ENCODE peak calls at places on chromosomes 4 and X, in four cellular contexts. C is heart left ventricle, T is sigmoid colon, Z is thoracic aorta. Q is an unnamed sample.

GRCh38 chrX:79366888-79367749 is at the start of gene ITM2A:
- DNase-seq in C (peak), T (peak), Z (no peak), Q (no peak)

GRCh38 chrX:49910344-49910743 is 12.1 kb upstream of the CLCN5 start:
- DNase-seq in C (no peak), T (no peak), Z (no peak), Q (no peak)

GRCh38 chrX:71618303-71618721 is at the start of gene CXCR3:
- DNase-seq in C (peak), T (no peak), Z (no peak), Q (no peak)

GRCh38 chr4:7332216-7333023 is 102.3 kb downstream of the PSAPL1 start:
- DNase-seq in C (peak), T (peak), Z (no peak), Q (no peak)

GRCh38 chrX:3549442-3549875 is 164.0 kb downstream of the PRKX start:
- DNase-seq in C (no peak), T (no peak), Z (no peak), Q (no peak)

GRCh38 chr4:184528713-184529112 is 54.4 kb upstream of the IRF2 start:
- DNase-seq in C (no peak), T (no peak), Z (no peak), Q (no peak)

GRCh38 chr4:147714575-147715401 is 17.1 kb upstream of the ARHGAP10 start:
- DNase-seq in C (peak), T (peak), Z (no peak), Q (no peak)

GRCh38 chr4:38223801-38224236 is 263.6 kb downstream of the PTTG2 start:
- DNase-seq in C (no peak), T (no peak), Z (no peak), Q (no peak)

GRCh38 chr4:151930372-151930771 is 169.6 kb upstream of the GATB start:
- DNase-seq in C (peak), T (no peak), Z (no peak), Q (no peak)

GRCh38 chrX:24676403-24677024 is 17.2 kb upstream of the POLA1 start:
- DNase-seq in C (no peak), T (no peak), Z (no peak), Q (no peak)

GRCh38 chrX:41718481-41719245 is 5.3 kb upstream of the GPR82 start:
- DNase-seq in C (no peak), T (no peak), Z (no peak), Q (no peak)

GRCh38 chrX:66638591-66639500 is at the start of gene EDA2R:
- DNase-seq in C (peak), T (no peak), Z (no peak), Q (no peak)

GRCh38 chr4:26226978-26227377 is 93.8 kb upstream of the RBPJ start:
- DNase-seq in C (no peak), T (no peak), Z (no peak), Q (no peak)

GRCh38 chr4:156983366-156983765 is 11.8 kb upstream of the PDGFC start:
- DNase-seq in C (no peak), T (no peak), Z (no peak), Q (no peak)

GRCh38 chr4:110184791-110185155 is 13.6 kb downstream of the ELOVL6 start:
- DNase-seq in C (no peak), T (no peak), Z (no peak), Q (no peak)

GRCh38 chrX:40100537-40101429 is 3.0 kb upstream of the BCOR start:
- DNase-seq in C (no peak), T (no peak), Z (no peak), Q (no peak)

GRCh38 chr4:8021796-8022195 is 82.1 kb upstream of the AFAP1 start:
- DNase-seq in C (no peak), T (no peak), Z (no peak), Q (no peak)

GRCh38 chr4:142846729-142847606 is 867 bp upstream of the INPP4B start:
- DNase-seq in C (peak), T (no peak), Z (no peak), Q (no peak)

GRCh38 chrX:44828008-44828605 is 15.7 kb upstream of the DUSP21 start:
- DNase-seq in C (no peak), T (no peak), Z (no peak), Q (no peak)

GRCh38 chrX:136214551-136214950 is 36.6 kb downstream of the MAP7D3 start:
- DNase-seq in C (no peak), T (no peak), Z (no peak), Q (no peak)

GRCh38 chr4:83552085-83552484 is 16.2 kb downstream of the GPAT3 start:
- DNase-seq in C (no peak), T (no peak), Z (no peak), Q (no peak)

GRCh38 chr4:39054497-39054896 is 7.5 kb upstream of the KLHL5 start:
- DNase-seq in C (no peak), T (no peak), Z (no peak), Q (no peak)

GRCh38 chr4:2832309-2832980 is 11.2 kb upstream of the ADD1 start:
- DNase-seq in C (peak), T (peak), Z (no peak), Q (no peak)

GRCh38 chr4:92304636-92305035 is 870 bp downstream of the GRID2 start:
- DNase-seq in C (no peak), T (no peak), Z (no peak), Q (no peak)

GRCh38 chr4:67483868-67484602 is 61.3 kb downstream of the CENPC start:
- DNase-seq in C (no peak), T (no peak), Z (no peak), Q (no peak)

GRCh38 chr4:148015058-148015457 is 283.2 kb downstream of the ARHGAP10 start:
- DNase-seq in C (no peak), T (no peak), Z (no peak), Q (no peak)

GRCh38 chr4:147367841-147368385 is 113.0 kb upstream of the EDNRA start:
- DNase-seq in C (no peak), T (no peak), Z (no peak), Q (no peak)

GRCh38 chrX:70476166-70476933 is 31.7 kb downstream of the DLG3 start:
- DNase-seq in C (no peak), T (no peak), Z (no peak), Q (no peak)

GRCh38 chr4:1398686-1399507 is 7.3 kb downstream of the NKX1-1 start:
- DNase-seq in C (peak), T (peak), Z (no peak), Q (no peak)

GRCh38 chr4:88101165-88101564 is 57.3 kb downstream of the ABCG2 start:
- DNase-seq in C (peak), T (no peak), Z (no peak), Q (no peak)

GRCh38 chr4:579543-580175 is 3.6 kb upstream of the TMEM271 start:
- DNase-seq in C (no peak), T (no peak), Z (no peak), Q (no peak)

GRCh38 chr4:107380836-107381438 is 339.1 kb downstream of the PAPSS1 start:
- DNase-seq in C (no peak), T (no peak), Z (no peak), Q (no peak)

GRCh38 chr4:105243446-105243845 is 96.8 kb downstream of the TET2 start:
- DNase-seq in C (peak), T (no peak), Z (no peak), Q (no peak)

GRCh38 chr4:128597515-128597914 is 212.0 kb upstream of the JADE1 start:
- DNase-seq in C (no peak), T (no peak), Z (no peak), Q (no peak)
- H3K27ac ChIP-seq in C (no peak), T (no peak), Z (no peak), Q (no peak)

DNA sequence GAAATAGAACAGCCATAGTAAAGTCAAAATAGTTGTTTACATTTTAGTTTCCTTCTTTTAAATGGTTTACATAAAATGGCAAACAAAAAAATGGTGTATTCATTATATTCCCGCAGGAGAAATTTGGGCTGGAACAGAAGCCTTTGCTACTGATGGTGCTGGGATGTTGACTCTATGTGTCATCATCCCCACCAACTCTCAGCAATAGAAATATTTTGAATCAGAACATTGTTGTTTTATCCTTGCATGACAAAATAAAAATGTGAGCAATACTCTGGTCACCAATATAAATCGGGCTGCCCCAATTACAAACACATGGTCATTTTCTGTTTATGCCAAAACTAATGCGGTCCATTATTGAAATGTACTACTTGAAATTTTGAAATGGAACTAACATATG is 1131.6 kb upstream of the PCDH7 start:
- DNase-seq in C (no peak), T (no peak), Z (no peak), Q (no peak)
- H3K4me3 ChIP-seq in C (no peak), T (no peak), Z (no peak), Q (no peak)

DNA sequence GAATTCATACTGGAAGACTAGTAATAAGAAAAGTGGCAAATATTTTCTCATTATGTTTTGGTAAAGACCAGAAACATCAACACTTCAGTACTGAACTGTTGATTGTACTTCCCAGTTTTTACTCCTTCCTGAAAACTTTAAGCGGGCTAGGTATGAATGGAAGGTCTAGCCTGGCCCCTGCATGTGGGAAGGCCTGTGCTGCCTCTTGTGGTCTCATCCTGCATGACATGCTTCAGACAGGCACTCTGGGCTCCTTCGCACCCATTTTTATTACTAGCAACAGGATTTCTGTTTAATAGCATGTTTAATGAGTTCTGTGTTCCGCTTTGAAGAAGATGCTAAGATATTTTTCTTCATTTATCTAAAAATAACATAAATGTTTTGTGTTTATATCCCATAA is 279.1 kb downstream of the ANK2 start:
- DNase-seq in C (no peak), T (no peak), Z (no peak), Q (no peak)
- TF ChIP-seq CTCF in C (peak), T (no peak), Z (no peak), Q (no peak)

DNA sequence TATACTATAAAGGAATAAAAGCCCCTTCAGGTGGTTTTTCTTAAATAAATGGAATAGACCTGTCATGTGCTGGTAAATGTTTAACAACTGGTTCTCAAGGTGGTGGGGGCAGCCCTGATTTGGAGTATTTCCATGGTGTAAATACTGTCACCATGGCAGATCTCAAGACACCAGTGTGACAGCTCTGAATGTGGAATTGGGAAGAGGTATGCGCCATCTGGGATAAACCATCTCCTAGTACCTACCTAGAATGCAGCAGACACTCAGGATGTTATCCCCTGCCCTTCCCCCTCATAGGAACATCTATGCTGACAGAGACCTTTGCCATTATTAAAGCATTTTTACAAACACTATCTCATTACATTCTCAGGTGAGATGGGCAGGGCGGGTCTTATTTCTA is 26.4 kb upstream of the TMSB4X start:
- DNase-seq in C (no peak), T (no peak), Z (no peak), Q (no peak)
- H3K27ac ChIP-seq in C (no peak), T (no peak), Z (no peak), Q (no peak)

GRCh38 chrX:113741744-113742143 is 842.1 kb upstream of the HTR2C start:
- DNase-seq in C (no peak), T (no peak), Z (no peak), Q (no peak)

GRCh38 chrX:113743069-113743468 is 840.8 kb upstream of the HTR2C start:
- DNase-seq in C (no peak), T (no peak), Z (no peak), Q (no peak)

DNA sequence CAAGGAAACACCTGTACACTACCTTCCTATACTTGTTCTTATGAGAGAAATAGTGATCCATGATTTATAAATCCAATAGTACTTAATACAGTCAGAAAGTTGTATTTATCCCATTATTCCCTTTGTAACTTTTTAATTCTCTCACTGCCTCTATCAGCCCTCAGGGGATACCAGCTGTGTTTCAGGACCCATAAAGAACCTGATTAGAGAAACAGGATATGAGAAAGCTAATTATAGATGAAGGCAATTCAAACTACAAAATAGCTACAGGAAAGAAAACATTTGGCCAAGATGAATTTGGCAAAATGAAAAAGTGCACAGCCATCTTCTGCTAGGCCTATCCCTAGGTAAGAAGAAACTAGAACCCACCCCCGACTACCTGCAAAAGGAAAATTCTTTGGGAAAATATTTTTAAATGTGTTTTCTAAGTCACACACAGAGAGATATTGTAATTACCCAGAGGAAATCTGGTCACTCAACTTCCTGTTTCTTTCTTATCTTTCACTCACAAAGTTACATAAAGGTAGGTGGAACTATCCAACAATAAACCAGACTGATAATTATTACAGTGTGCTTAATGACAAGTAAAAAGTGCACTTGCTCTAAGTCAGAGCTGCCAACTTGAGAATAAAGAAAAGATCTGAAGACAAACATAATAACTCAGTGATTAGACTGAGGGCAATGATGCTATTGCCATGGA is 836.5 kb upstream of the HTR2C start:
- DNase-seq in C (no peak), T (no peak), Z (no peak), Q (no peak)
- H3K4me3 ChIP-seq in C (no peak), T (no peak), Z (no peak), Q (no peak)

Q was measured in coronary artery.